ENCODE peak calls at places on chromosome 4, in eight cellular contexts. Y is psoas muscle, N is ovary, D is cardiac muscle cell, J is spleen, C is AG04450, F is GM23338, S is pancreas. U is an unnamed sample.

GRCh38 chr4:147388016-147388415 is 92.9 kb upstream of the EDNRA start:
- DNase-seq in C (no peak), D (no peak), J (no peak), F (no peak), N (no peak), S (no peak), Y (no peak), U (no peak)

GRCh38 chr4:138952405-138952804 is 63.2 kb upstream of the NOCT start:
- DNase-seq in S (no peak), J (no peak), C (no peak), D (no peak), F (no peak), N (no peak), Y (no peak), U (no peak)

GRCh38 chr4:80113615-80114014 is 40.6 kb upstream of the ANTXR2 start:
- DNase-seq in N (no peak), F (no peak), J (no peak), D (no peak), Y (no peak), S (no peak), C (no peak), U (no peak)

GRCh38 chr4:78610546-78611214 is 59.1 kb downstream of the ANXA3 start:
- DNase-seq in J (no peak), S (no peak), C (no peak), Y (no peak), D (peak), F (no peak), N (no peak), U (no peak)

GRCh38 chr4:157115613-157116340 is 39.8 kb downstream of the GLRB start:
- DNase-seq in Y (no peak), N (no peak), D (peak), S (no peak), C (no peak), J (no peak), F (no peak), U (no peak)

GRCh38 chr4:165369522-165369921 is 9.3 kb upstream of the CPE start:
- DNase-seq in Y (no peak), N (no peak), D (peak), S (no peak), J (no peak), C (no peak), F (no peak), U (no peak)

GRCh38 chr4:26520728-26521442 is 30.6 kb upstream of the CCKAR start:
- DNase-seq in S (no peak), F (no peak), D (no peak), J (no peak), Y (no peak), C (no peak), N (no peak), U (no peak)

GRCh38 chr4:81375745-81376144 is 96.0 kb downstream of the RASGEF1B start:
- DNase-seq in N (no peak), S (no peak), J (no peak), D (no peak), Y (no peak), C (no peak), F (peak), U (no peak)

GRCh38 chr4:46258436-46258835 is 131.5 kb downstream of the GABRA2 start:
- DNase-seq in S (no peak), D (no peak), N (no peak), Y (no peak), C (no peak), J (no peak), F (no peak), U (no peak)

GRCh38 chr4:25284466-25284865 is 28.1 kb upstream of the ZCCHC4 start:
- DNase-seq in J (no peak), D (no peak), N (no peak), Y (no peak), F (no peak), S (no peak), C (no peak), U (no peak)

GRCh38 chr4:1093391-1094335 is 19.7 kb downstream of the RNF212 start:
- DNase-seq in D (no peak), Y (no peak), J (peak), C (no peak), N (no peak), F (no peak), S (no peak), U (no peak)

GRCh38 chr4:80798082-80798481 is 232.4 kb upstream of the BMP3 start:
- DNase-seq in N (no peak), F (no peak), J (no peak), D (no peak), S (no peak), C (no peak), Y (no peak), U (no peak)

DNA sequence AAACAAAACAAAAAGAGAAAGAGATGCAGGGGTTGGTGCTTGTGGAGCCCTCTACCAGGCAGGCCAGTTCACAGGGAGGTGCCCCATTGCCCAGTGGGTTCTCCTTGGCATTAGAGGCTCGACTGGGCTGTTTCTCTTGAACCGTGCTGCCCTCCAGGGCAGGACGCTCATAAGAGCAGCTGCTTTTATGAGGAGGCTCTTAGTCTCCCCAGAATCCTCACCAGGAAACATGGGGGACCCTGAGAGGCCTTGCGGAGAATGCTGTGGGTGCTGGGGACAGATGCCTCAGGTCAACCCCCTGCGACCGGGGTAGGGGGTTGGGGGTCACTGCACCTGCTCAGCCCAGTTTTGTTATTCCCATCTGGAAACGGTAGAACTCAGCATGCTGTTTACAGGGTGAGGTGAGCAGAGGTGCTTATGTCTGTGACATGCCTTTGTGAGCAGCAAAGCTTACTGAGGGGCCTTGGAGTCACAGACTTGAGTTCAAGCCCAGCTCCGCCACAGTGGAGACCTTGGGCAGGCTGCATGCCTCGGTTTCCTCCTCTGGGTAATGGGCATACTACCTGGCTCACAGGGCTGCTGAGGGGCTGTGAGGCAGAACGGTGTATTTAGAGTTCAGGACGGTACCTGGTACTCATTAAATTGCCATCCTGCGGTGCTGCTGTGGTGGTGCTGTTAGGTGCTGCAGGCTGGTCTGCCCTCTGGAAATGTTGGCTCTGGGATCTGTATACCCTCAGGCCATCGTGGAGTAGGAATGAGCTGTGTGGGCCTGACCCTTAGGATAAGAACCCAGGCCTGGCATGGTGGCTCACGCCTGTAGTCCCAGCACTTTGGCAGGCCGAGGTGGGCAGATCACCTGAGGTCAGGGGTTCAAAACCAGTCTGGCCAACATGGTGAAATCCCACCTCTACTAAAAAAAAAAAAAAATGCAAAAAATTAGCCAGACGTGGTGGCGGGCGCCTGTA is 5.7 kb downstream of the TBC1D14 start:
- DNase-seq in F (no peak), N (no peak), J (peak), D (no peak), C (no peak), S (no peak), Y (no peak), U (no peak)
- H3K4me3 ChIP-seq in F (no peak), N (no peak), J (no peak), D (no peak), C (no peak), S (no peak), Y (no peak), U (no peak)

GRCh38 chr4:98516042-98516440 is 142.4 kb downstream of the TSPAN5 start:
- DNase-seq in N (no peak), F (no peak), D (peak), S (no peak), Y (no peak), J (no peak), C (peak), U (no peak)

GRCh38 chr4:98519268-98519993 is 139.0 kb downstream of the TSPAN5 start:
- DNase-seq in F (no peak), C (peak), D (peak), S (no peak), J (no peak), Y (no peak), N (peak), U (no peak)

GRCh38 chr4:98517444-98518021 is 140.9 kb downstream of the TSPAN5 start:
- DNase-seq in D (peak), N (peak), C (peak), S (no peak), F (no peak), J (no peak), Y (no peak), U (no peak)

GRCh38 chr4:98516441-98517323 is 141.7 kb downstream of the TSPAN5 start:
- DNase-seq in S (no peak), Y (no peak), N (peak), J (no peak), D (peak), F (no peak), C (no peak), U (no peak)

DNA sequence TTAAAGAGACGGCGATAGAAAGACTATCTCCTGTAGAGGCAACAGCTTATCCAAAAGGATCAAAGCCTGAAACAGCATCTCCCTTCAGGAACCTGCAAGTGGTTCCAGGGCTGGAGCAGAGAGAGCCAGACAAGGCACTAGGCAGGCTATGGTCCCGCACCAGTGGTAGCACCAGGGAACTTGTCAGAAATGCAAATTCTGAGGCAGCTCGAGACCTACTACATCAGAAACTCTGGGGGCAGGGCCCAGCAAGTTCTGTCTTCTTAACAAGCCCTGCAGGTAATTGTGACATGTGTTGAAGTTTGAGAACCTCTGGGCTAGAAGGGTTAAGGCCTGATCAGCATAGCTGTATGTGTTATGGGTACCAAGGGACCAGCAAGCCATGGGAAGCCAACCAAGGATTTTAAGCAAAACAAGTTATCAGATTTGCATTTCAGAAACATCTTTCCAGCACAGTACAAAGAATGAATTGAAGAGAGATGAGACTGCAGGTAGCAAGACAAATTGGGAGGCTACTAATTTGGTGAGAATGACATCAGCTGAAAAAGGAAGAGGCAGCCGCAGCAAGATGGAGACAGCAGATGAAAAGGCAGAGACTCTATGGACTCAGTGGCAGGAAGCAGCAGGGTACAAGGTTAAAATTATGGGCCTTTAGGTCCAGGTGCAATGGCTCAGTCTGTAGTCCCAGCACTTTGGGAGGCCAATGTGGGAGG is 139.7 kb downstream of the TSPAN5 start:
- DNase-seq in F (peak), S (no peak), J (no peak), D (peak), C (no peak), Y (no peak), N (no peak), U (no peak)
- H3K27ac ChIP-seq in F (no peak), S (no peak), J (no peak), D (no peak), C (peak), Y (no peak), N (peak), U (no peak)

DNA sequence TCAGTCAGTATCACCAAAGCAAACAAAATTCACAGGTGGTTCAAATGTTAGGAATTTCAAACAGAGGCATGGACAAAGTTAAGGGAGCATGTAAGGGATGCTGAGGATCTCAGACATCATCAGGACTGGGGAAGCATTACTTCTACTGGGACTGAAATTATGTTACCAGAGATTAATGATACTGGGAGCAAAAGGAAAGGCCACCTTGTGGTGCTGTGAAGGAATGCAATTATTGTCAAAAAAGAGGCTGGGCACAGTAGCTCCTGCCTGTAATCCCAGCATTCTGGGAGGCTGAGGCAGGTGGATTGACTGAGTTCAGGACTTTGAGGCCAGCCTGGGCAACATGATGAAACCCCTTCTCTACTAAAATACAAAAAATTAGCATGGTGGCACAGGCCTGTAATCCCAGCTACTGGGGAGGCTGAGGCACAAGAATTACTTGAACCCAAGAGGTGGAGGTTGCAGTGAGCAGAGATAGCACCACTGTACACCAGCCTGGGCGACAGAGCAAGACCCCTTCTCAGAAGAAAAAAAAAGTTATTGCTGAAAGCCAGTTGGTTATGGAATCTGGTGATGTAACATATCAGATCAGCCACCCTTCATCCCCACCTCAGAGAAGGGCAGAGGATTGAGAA is 954.3 kb downstream of the PCDH7 start:
- DNase-seq in S (peak), N (no peak), D (peak), F (peak), Y (no peak), C (no peak), J (no peak), U (no peak)
- TF ChIP-seq CTCF in S (peak), N (no peak), D (peak), F (peak), Y (peak), C (peak), J (no peak), U (no peak)

GRCh38 chr4:168632246-168632832 is 135.5 kb downstream of the PALLD start:
- DNase-seq in J (no peak), S (no peak), N (no peak), F (peak), Y (no peak), C (no peak), D (no peak), U (no peak)
- H3K4me3 ChIP-seq in J (peak), S (peak), N (peak), F (peak), Y (peak), C (peak), D (peak), U (peak)

DNA sequence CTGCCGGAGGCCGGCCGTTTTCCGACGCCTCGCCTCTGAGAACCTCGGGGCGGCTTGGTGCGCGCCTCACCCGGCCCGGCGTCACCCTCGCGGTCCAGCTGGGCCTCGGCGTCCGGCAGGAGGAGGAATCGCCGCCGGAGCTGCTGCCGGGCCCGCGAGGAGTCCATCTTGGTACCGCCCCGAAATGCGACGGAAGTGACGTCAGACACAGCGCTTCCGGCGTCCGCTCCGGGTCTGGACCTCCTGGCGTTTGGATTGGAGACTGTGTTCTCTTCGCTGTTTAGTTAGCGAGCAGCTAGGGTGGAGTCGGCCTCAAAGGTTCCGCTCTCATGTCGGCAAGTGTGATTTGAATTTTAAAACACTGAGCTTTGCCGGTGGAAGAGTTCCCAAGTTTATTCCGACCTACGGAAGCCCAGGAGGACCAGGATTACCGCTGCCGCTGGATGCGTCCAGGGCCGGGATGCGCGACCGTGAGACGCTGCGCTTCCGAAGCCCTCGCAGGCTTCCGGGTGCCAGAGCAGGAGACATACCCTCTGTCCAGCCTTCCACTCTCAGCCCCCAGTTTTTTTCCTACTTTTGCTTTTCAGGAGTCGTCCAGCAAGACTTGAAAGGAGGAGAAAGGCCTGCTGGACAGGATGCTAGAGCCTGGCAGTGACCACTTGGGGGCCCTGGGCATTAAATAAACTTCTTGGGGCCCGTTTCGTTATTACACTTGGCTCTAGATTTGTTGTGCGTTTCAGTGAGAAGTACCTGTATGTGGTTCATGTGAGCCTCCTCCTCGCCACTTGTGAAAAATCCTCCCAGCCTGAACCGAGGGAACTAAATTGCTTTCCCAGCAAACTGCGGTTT is at the start of gene TMEM128:
- DNase-seq in Y (peak), C (peak), D (peak), N (peak), S (peak), J (peak), F (peak), U (peak)
- H3K27ac ChIP-seq in Y (peak), C (peak), D (peak), N (peak), S (peak), J (peak), F (peak), U (peak)

U was measured in gastrocnemius medialis.